ENCODE peak calls at places on chromosome 16, in five cellular contexts. P is GM12878, V is breast epithelium, L is HepG2, Q is esophagus muscularis mucosa. G is an unnamed sample.

GRCh38 chr16:19696312-19696711 is 21.7 kb downstream of the KNOP1 start:
- DNase-seq in P (no peak), V (peak), L (no peak), Q (peak), G (peak)

GRCh38 chr16:51441331-51441730 is 290.3 kb upstream of the SALL1 start:
- DNase-seq in P (no peak), V (no peak), L (no peak), Q (no peak), G (no peak)

GRCh38 chr16:19330801-19331484 is 45.4 kb downstream of the CLEC19A start:
- DNase-seq in P (no peak), V (no peak), L (peak), Q (no peak), G (peak)

GRCh38 chr16:13471036-13471435 is 448.9 kb upstream of the ERCC4 start:
- DNase-seq in P (no peak), V (no peak), L (no peak), Q (no peak), G (no peak)

GRCh38 chr16:83781-84615 is 6.0 kb downstream of the MPG start:
- DNase-seq in P (no peak), V (no peak), L (no peak), Q (no peak), G (no peak)

GRCh38 chr16:67537270-67537635 is 8.6 kb downstream of the RIPOR1 start:
- DNase-seq in P (no peak), V (no peak), L (no peak), Q (no peak), G (peak)

GRCh38 chr16:53142823-53143568 is 88.2 kb downstream of the CHD9 start:
- DNase-seq in P (no peak), V (no peak), L (no peak), Q (no peak), G (no peak)

GRCh38 chr16:72992142-72992601 is 55.8 kb downstream of the ZFHX3 start:
- DNase-seq in P (no peak), V (no peak), L (no peak), Q (no peak), G (no peak)

GRCh38 chr16:19008245-19008644 is 24.5 kb downstream of the TMC7 start:
- DNase-seq in P (no peak), V (no peak), L (peak), Q (no peak), G (no peak)

GRCh38 chr16:81505011-81505660 is 60.5 kb downstream of the CMIP start:
- DNase-seq in P (peak), V (no peak), L (no peak), Q (no peak), G (no peak)

GRCh38 chr16:56912746-56913703 is 18.9 kb upstream of the HERPUD1 start:
- DNase-seq in P (no peak), V (no peak), L (no peak), Q (no peak), G (no peak)

GRCh38 chr16:26688105-26688504 is 378.6 kb upstream of the C16orf82 start:
- DNase-seq in P (no peak), V (no peak), L (no peak), Q (no peak), G (no peak)

GRCh38 chr16:490768-491167 is 36.7 kb upstream of the CAPN15 start:
- DNase-seq in P (no peak), V (no peak), L (no peak), Q (no peak), G (no peak)

GRCh38 chr16:50711862-50712567 is 18.6 kb downstream of the NOD2 start:
- DNase-seq in P (no peak), V (peak), L (no peak), Q (no peak), G (peak)

GRCh38 chr16:70430667-70431536 is 8.0 kb downstream of the ST3GAL2 start:
- DNase-seq in P (peak), V (no peak), L (peak), Q (no peak), G (no peak)

GRCh38 chr16:6958184-6958583 is 374.5 kb upstream of the RBFOX1 start:
- DNase-seq in P (no peak), V (no peak), L (no peak), Q (no peak), G (no peak)

GRCh38 chr16:29743827-29744531 is 1.8 kb downstream of the C16orf54 start:
- DNase-seq in P (no peak), V (no peak), L (no peak), Q (no peak), G (peak)

GRCh38 chr16:54027126-54027922 is 259.3 kb downstream of the IRX3 start:
- DNase-seq in P (no peak), V (no peak), L (no peak), Q (no peak), G (no peak)

GRCh38 chr16:29809850-29810698 is 1.9 kb upstream of the PRRT2 start:
- DNase-seq in P (no peak), V (no peak), L (no peak), Q (no peak), G (no peak)

GRCh38 chr16:10950393-10950792 is 6.0 kb downstream of the CLEC16A start:
- DNase-seq in P (no peak), V (no peak), L (no peak), Q (no peak), G (no peak)

GRCh38 chr16:1938910-1939309 is 4.1 kb downstream of the MSRB1 start:
- DNase-seq in P (no peak), V (no peak), L (no peak), Q (no peak), G (no peak)

GRCh38 chr16:1437606-1438005 is 6.7 kb downstream of the PERCC1 start:
- DNase-seq in P (no peak), V (no peak), L (no peak), Q (no peak), G (no peak)

GRCh38 chr16:85376292-85377095 is 236.6 kb upstream of the GSE1 start:
- DNase-seq in P (no peak), V (no peak), L (no peak), Q (no peak), G (peak)

GRCh38 chr16:13994239-13995106 is 74.5 kb downstream of the ERCC4 start:
- DNase-seq in P (no peak), V (no peak), L (no peak), Q (peak), G (no peak)

GRCh38 chr16:1492923-1493745 is at the start of gene TELO2:
- DNase-seq in P (no peak), V (peak), L (peak), Q (peak), G (peak)

GRCh38 chr16:50627419-50627818 is 53.7 kb downstream of the SNX20 start:
- DNase-seq in P (no peak), V (no peak), L (no peak), Q (peak), G (peak)

GRCh38 chr16:2768403-2769089 is 8.5 kb downstream of the ELOB start:
- DNase-seq in P (no peak), V (no peak), L (no peak), Q (no peak), G (no peak)

GRCh38 chr16:50280932-50281331 is 14.6 kb downstream of the ADCY7 start:
- DNase-seq in P (no peak), V (no peak), L (no peak), Q (no peak), G (no peak)

GRCh38 chr16:75629132-75629531 is 6.1 kb upstream of the ADAT1 start:
- DNase-seq in P (no peak), V (no peak), L (no peak), Q (no peak), G (no peak)

GRCh38 chr16:19389246-19389645 is 28.4 kb upstream of the TMC5 start:
- DNase-seq in P (peak), V (peak), L (peak), Q (no peak), G (peak)

GRCh38 chr16:26824469-26824868 is 242.3 kb upstream of the C16orf82 start:
- DNase-seq in P (no peak), V (no peak), L (no peak), Q (peak), G (no peak)

GRCh38 chr16:85871756-85872155 is 27.2 kb upstream of the IRF8 start:
- DNase-seq in P (no peak), V (no peak), L (no peak), Q (no peak), G (no peak)

GRCh38 chr16:27248036-27248435 is 20.5 kb downstream of the NSMCE1 start:
- DNase-seq in P (no peak), V (no peak), L (no peak), Q (no peak), G (no peak)

DNA sequence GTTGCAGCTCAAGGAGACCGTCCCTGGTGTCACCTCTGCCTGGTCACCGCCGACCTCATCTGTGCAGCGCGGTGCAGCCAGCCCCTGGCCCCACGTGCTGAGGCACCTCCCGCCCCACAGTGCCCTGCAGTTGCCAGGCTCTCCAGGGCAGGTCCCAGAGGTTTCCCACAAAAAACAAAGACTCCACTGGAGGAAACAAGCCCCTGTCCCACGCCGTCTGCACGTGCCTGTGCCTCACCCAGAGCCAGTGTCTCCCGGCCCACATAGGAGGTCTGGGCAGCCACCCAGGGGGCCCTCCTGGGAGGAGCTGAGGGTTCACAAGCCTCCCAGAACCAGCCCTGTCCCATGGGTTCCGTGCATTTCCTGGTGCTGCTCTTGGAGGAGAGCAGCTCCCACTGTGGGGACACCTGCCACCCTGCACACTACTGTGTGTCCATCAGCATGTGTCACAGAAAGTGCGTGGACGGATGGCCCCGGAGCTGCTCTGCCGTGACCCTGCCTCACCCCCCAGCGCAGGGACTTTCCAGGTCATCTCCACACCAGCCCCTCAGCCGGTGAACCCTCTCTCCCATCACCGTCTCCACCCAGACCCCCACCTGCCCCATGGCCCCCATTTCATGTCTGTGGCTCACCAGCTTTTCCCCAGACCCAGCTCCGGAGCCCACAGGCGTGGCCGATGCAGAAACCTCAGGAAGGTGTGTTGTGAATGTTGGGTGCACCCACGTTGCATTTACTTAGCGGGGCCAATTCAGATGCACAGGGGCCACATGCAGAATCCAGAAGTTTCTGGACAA is 17.0 kb upstream of the CDH15 start:
- DNase-seq in P (no peak), V (no peak), L (no peak), Q (no peak), G (no peak)
- TF ChIP-seq POLR2AphosphoS5 in P (no peak), V (no peak), L (no peak), Q (no peak), G (no peak)

GRCh38 chr16:66269631-66270332 is 96.7 kb upstream of the CDH5 start:
- DNase-seq in P (no peak), V (no peak), L (no peak), Q (no peak), G (no peak)

GRCh38 chr16:66272461-66272860 is 94.0 kb upstream of the CDH5 start:
- DNase-seq in P (no peak), V (no peak), L (no peak), Q (no peak), G (no peak)

GRCh38 chr16:66273036-66273435 is 93.5 kb upstream of the CDH5 start:
- DNase-seq in P (no peak), V (no peak), L (no peak), Q (no peak), G (no peak)

GRCh38 chr16:66270333-66270927 is 96.1 kb upstream of the CDH5 start:
- DNase-seq in P (no peak), V (peak), L (peak), Q (no peak), G (peak)

GRCh38 chr16:66271074-66272060 is 95.1 kb upstream of the CDH5 start:
- DNase-seq in P (no peak), V (no peak), L (no peak), Q (no peak), G (no peak)
- TF ChIP-seq POLR2A in P (no peak), V (no peak), L (no peak), Q (no peak), G (no peak)

GRCh38 chr16:49010396-49010795 is 271.2 kb downstream of the CBLN1 start:
- DNase-seq in P (no peak), V (no peak), L (no peak), Q (no peak), G (no peak)
- TF ChIP-seq POLR2AphosphoS5 in P (no peak), V (no peak), L (no peak), Q (no peak), G (no peak)

DNA sequence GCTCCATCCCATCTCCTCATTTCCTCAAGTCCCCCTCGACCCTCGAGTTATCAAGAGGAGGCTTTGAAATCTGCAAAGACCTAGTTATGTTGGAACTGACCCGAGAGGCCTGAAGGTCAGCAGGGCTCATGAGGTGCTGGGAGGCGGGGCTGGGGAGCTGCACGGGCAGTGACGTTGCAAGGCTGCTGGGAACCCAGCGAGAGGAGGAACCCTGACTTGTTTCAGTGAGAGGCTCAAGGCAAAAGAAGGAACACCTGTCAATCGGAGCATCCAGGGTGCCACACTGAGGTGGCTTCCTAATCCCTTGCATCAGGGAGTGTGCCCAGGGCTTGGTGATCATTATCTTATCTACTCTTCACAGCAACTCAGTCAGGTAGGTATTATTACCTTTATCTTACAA is 86.9 kb downstream of the CDH11 start:
- DNase-seq in P (no peak), V (no peak), L (no peak), Q (no peak), G (no peak)
- TF ChIP-seq POLR2A in P (no peak), V (no peak), L (no peak), Q (no peak), G (no peak)

GRCh38 chr16:17340804-17341203 is 130.0 kb downstream of the XYLT1 start:
- DNase-seq in P (no peak), V (no peak), L (no peak), Q (no peak), G (no peak)

GRCh38 chr16:17343729-17344128 is 127.0 kb downstream of the XYLT1 start:
- DNase-seq in P (no peak), V (no peak), L (no peak), Q (no peak), G (no peak)

GRCh38 chr16:17342031-17342430 is 128.7 kb downstream of the XYLT1 start:
- DNase-seq in P (no peak), V (no peak), L (no peak), Q (no peak), G (no peak)

GRCh38 chr16:17345043-17345442 is 125.7 kb downstream of the XYLT1 start:
- DNase-seq in P (no peak), V (no peak), L (no peak), Q (peak), G (peak)

GRCh38 chr16:17343028-17343427 is 127.7 kb downstream of the XYLT1 start:
- DNase-seq in P (peak), V (no peak), L (no peak), Q (no peak), G (no peak)
- TF ChIP-seq POLR2AphosphoS5 in P (peak), V (no peak), L (no peak), Q (peak), G (no peak)

DNA sequence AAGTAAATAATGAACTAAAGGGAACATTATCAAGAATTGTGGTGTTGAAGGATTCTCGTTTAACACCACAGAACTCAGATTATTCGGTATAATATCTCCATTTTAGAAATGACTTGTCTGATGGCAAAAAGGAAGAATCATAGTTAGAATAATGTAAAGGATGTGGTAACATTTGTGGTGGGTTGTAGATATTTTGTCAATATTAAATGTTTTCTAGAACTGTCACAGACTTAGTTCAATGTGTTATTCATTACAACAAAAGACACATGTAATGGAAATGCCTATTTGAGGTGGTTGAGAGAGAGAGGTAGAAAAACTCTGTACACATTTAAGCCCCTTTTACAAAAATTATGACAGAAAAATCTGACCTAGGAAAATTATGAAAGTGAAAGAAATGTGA is 1287.5 kb upstream of the CDH8 start:
- DNase-seq in P (no peak), V (no peak), L (no peak), Q (no peak), G (no peak)
- TF ChIP-seq POLR2A in P (no peak), V (no peak), L (no peak), Q (no peak), G (no peak)

GRCh38 chr16:68739964-68740627 is 3.0 kb downstream of the CDH1 start:
- DNase-seq in P (no peak), V (no peak), L (peak), Q (no peak), G (no peak)

GRCh38 chr16:68737730-68738590 is 868 bp downstream of the CDH1 start:
- DNase-seq in P (no peak), V (peak), L (no peak), Q (no peak), G (peak)

GRCh38 chr16:68736561-68736960 is 531 bp upstream of the CDH1 start:
- DNase-seq in P (no peak), V (no peak), L (no peak), Q (no peak), G (no peak)

GRCh38 chr16:68734782-68735181 is 2.3 kb upstream of the CDH1 start:
- DNase-seq in P (no peak), V (no peak), L (no peak), Q (no peak), G (no peak)

GRCh38 chr16:68737046-68737729 is at the start of gene CDH1:
- DNase-seq in P (no peak), V (peak), L (no peak), Q (no peak), G (peak)
- TF ChIP-seq POLR2AphosphoS5 in P (no peak), V (peak), L (no peak), Q (no peak), G (peak)

GRCh38 chr16:84368327-84368996 is at the start of gene ATP2C2:
- DNase-seq in P (no peak), V (peak), L (no peak), Q (no peak), G (peak)
- TF ChIP-seq POLR2A in P (no peak), V (no peak), L (no peak), Q (no peak), G (peak)